ENCODE peak calls at places on chromosomes 1 and 21, in six cellular contexts. S is activated T-cell treated with anti-CD3 and anti-CD28 coated beads, Interleukin-2, amount 50 U/mL, for 1 hour; U is activated CD8-positive, alpha-beta memory T cell treated with anti-CD3 and anti-CD28 coated beads for 48 hours; A is AML-193; P is activated effector memory CD4-positive, alpha-beta T cell treated with anti-CD3 and anti-CD28 coated beads, Interleukin-2, amount 50 U/mL, for 16 hours; R is A549. K is an unnamed sample.

GRCh38 chr1:246311461-246311860 is 195.6 kb downstream of the SMYD3 start:
- DNase-seq in S (no peak), U (no peak), A (no peak), P (no peak), R (no peak), K (no peak)

GRCh38 chr1:159798893-159799292 is 3.3 kb upstream of the FCRL6 start:
- DNase-seq in S (peak), U (no peak), A (peak), P (peak), R (peak), K (no peak)

GRCh38 chr1:94609619-94610018 is 68.1 kb upstream of the F3 start:
- DNase-seq in S (no peak), U (no peak), A (no peak), P (no peak), R (no peak), K (no peak)

GRCh38 chr1:94743866-94744265 is 76.3 kb upstream of the SLC44A3 start:
- DNase-seq in S (no peak), U (no peak), A (no peak), P (no peak), R (no peak), K (no peak)

GRCh38 chr21:45351526-45352275 is 53.3 kb upstream of the COL18A1 start:
- DNase-seq in S (no peak), U (no peak), A (no peak), P (no peak), R (no peak), K (no peak)

GRCh38 chr1:163106364-163106987 is 37.3 kb downstream of the RGS4 start:
- DNase-seq in S (no peak), U (no peak), A (no peak), P (no peak), R (no peak), K (no peak)

GRCh38 chr21:45548711-45549491 is 6.7 kb upstream of the SLC19A1 start:
- DNase-seq in S (no peak), U (no peak), A (no peak), P (peak), R (no peak), K (no peak)

GRCh38 chr1:227218870-227219578 is 99.3 kb downstream of the CDC42BPA start:
- DNase-seq in S (no peak), U (no peak), A (no peak), P (no peak), R (no peak), K (no peak)

GRCh38 chr1:26516987-26517765 is 12.4 kb upstream of the RPS6KA1 start:
- DNase-seq in S (no peak), U (no peak), A (no peak), P (no peak), R (no peak), K (no peak)

GRCh38 chr1:81731989-81732388 is 68.7 kb upstream of the ADGRL2 start:
- DNase-seq in S (no peak), U (no peak), A (no peak), P (no peak), R (peak), K (no peak)

GRCh38 chr1:4346141-4346540 is 308.3 kb upstream of the AJAP1 start:
- DNase-seq in S (no peak), U (no peak), A (no peak), P (no peak), R (no peak), K (no peak)

GRCh38 chr21:17454315-17455027 is 58.4 kb upstream of the CXADR start:
- DNase-seq in S (peak), U (peak), A (no peak), P (peak), R (peak), K (no peak)

GRCh38 chr1:4411862-4412261 is 242.5 kb upstream of the AJAP1 start:
- DNase-seq in S (no peak), U (no peak), A (no peak), P (no peak), R (no peak), K (no peak)

GRCh38 chr1:65209005-65209885 is 61.2 kb downstream of the AK4 start:
- DNase-seq in S (no peak), U (no peak), A (peak), P (no peak), R (peak), K (no peak)

GRCh38 chr1:21331752-21332480 is 41.7 kb upstream of the ECE1 start:
- DNase-seq in S (no peak), U (no peak), A (peak), P (no peak), R (no peak), K (no peak)

GRCh38 chr1:189269011-189269410 is 1208.7 kb downstream of the BRINP3 start:
- DNase-seq in S (no peak), U (no peak), A (no peak), P (no peak), R (peak), K (no peak)

GRCh38 chr1:86739901-86740507 is 35.6 kb downstream of the SH3GLB1 start:
- DNase-seq in S (no peak), U (no peak), A (no peak), P (no peak), R (no peak), K (no peak)

GRCh38 chr1:29675481-29676263 is 439.4 kb downstream of the PTPRU start:
- DNase-seq in S (no peak), U (no peak), A (no peak), P (no peak), R (no peak), K (no peak)

GRCh38 chr1:239955431-239955830 is 136.3 kb upstream of the FMN2 start:
- DNase-seq in S (no peak), U (no peak), A (no peak), P (no peak), R (no peak), K (no peak)

GRCh38 chr1:98045211-98046030 is 124.6 kb upstream of the DPYD start:
- DNase-seq in S (peak), U (no peak), A (no peak), P (peak), R (peak), K (no peak)

GRCh38 chr1:78437941-78438340 is 52.8 kb upstream of the PTGFR start:
- DNase-seq in S (no peak), U (no peak), A (no peak), P (no peak), R (no peak), K (no peak)